ENCODE peak calls at places on chromosomes 6 and 20, in ten cellular contexts. K, A, U, X, I, D, G, C, J and H are unnamed samples.

GRCh38 chr6:49540614-49541013 is 9.9 kb upstream of the C6orf141 start:
- DNase-seq in K (no peak), I (no peak), C (no peak), J (no peak), U (no peak), X (no peak), A (no peak), D (no peak), G (no peak), H (no peak)

GRCh38 chr6:128885381-128885780 is 2.4 kb downstream of the LAMA2 start:
- DNase-seq in D (no peak), J (no peak), A (no peak), C (no peak), G (no peak), U (no peak), X (no peak), K (no peak), I (no peak), H (no peak)

GRCh38 chr6:83853968-83854501 is 875 bp downstream of the RIPPLY2 start:
- DNase-seq in K (no peak), C (no peak), X (no peak), D (no peak), I (no peak), J (peak), U (no peak), A (no peak), G (no peak), H (peak)

GRCh38 chr20:50980071-50980681 is 21.6 kb downstream of the MOCS3 start:
- DNase-seq in G (peak), I (no peak), K (no peak), X (no peak), C (no peak), D (no peak), A (no peak), J (no peak), U (peak), H (no peak)

GRCh38 chr20:10061641-10062040 is 26.9 kb downstream of the ANKEF1 start:
- DNase-seq in D (no peak), G (no peak), X (no peak), A (no peak), U (no peak), I (no peak), K (no peak), J (peak), C (no peak), H (no peak)

GRCh38 chr6:161835426-161836029 is 561.7 kb upstream of the AGPAT4 start:
- DNase-seq in I (no peak), X (no peak), A (no peak), D (no peak), C (no peak), J (no peak), K (no peak), U (peak), G (no peak), H (peak)

GRCh38 chr20:57828696-57829095 is 118.9 kb upstream of the PMEPA1 start:
- DNase-seq in K (no peak), I (no peak), A (no peak), C (no peak), X (no peak), G (no peak), D (no peak), U (no peak), J (no peak), H (no peak)

GRCh38 chr6:37366910-37367309 is 13.1 kb downstream of the RNF8 start:
- DNase-seq in G (no peak), J (peak), A (no peak), K (no peak), U (peak), X (no peak), I (no peak), D (no peak), C (no peak), H (no peak)

GRCh38 chr20:11467436-11467835 is 450.3 kb upstream of the BTBD3 start:
- DNase-seq in G (no peak), K (no peak), U (no peak), D (no peak), A (no peak), J (no peak), C (no peak), X (no peak), I (no peak), H (no peak)

GRCh38 chr6:38193486-38194281 is 374.2 kb downstream of the ZFAND3 start:
- DNase-seq in K (no peak), G (no peak), I (no peak), J (no peak), D (no peak), A (no peak), U (no peak), X (no peak), C (no peak), H (no peak)

GRCh38 chr6:158409451-158409850 is 97.2 kb downstream of the TULP4 start:
- DNase-seq in U (no peak), X (no peak), C (peak), D (no peak), A (no peak), J (no peak), G (no peak), I (no peak), K (no peak), H (no peak)

GRCh38 chr6:105211831-105212230 is 32.0 kb upstream of the POPDC3 start:
- DNase-seq in U (no peak), I (no peak), D (no peak), G (peak), K (no peak), C (no peak), A (no peak), J (no peak), X (no peak), H (no peak)

GRCh38 chr6:42095066-42095465 is 44.7 kb downstream of the TAF8 start:
- DNase-seq in G (no peak), X (no peak), J (no peak), C (no peak), K (no peak), I (no peak), A (no peak), D (no peak), U (no peak), H (no peak)

GRCh38 chr6:121510568-121511177 is 75.2 kb downstream of the GJA1 start:
- DNase-seq in J (peak), G (no peak), K (no peak), D (no peak), C (no peak), U (no peak), A (no peak), X (no peak), I (no peak), H (no peak)

GRCh38 chr6:167679791-167680604 is 146.7 kb upstream of the AFDN start:
- DNase-seq in K (no peak), X (no peak), J (no peak), C (no peak), I (no peak), U (no peak), G (no peak), A (no peak), D (no peak), H (no peak)

GRCh38 chr20:1164871-1165270 is 19.9 kb downstream of the TMEM74B start:
- DNase-seq in G (no peak), C (no peak), I (no peak), A (no peak), J (no peak), K (no peak), U (no peak), X (no peak), D (no peak), H (peak)